ENCODE peak calls at places on chromosomes 16 and 17, in five cellular contexts. X is foreskin fibroblast, L is HFF-Myc, E is heart left ventricle, T is heart right ventricle. O is an unnamed sample.

GRCh38 chr17:42409467-42410351 is 13.3 kb downstream of the CAVIN1 start:
- DNase-seq in T (peak), L (peak), X (peak), E (no peak), O (peak)

GRCh38 chr17:41284546-41284945 is 9.0 kb downstream of the KRTAP9-7 start:
- DNase-seq in L (peak), X (no peak), E (no peak), T (no peak), O (no peak)

GRCh38 chr17:416293-417206 is 63.9 kb upstream of the RPH3AL start:
- DNase-seq in X (no peak), L (no peak), E (no peak), T (no peak), O (no peak)

GRCh38 chr17:80071116-80071980 is 30.0 kb upstream of the GAA start:
- DNase-seq in E (peak), T (peak), X (no peak), L (no peak), O (no peak)

GRCh38 chr17:78532922-78533640 is 44.1 kb downstream of the DNAH17 start:
- DNase-seq in T (no peak), X (no peak), E (no peak), L (no peak), O (peak)

GRCh38 chr16:84973776-84974523 is 37.4 kb downstream of the ZDHHC7 start:
- DNase-seq in X (no peak), L (no peak), E (no peak), T (no peak), O (no peak)

GRCh38 chr16:9567674-9568073 is 476.2 kb downstream of the HAPSTR1 start:
- DNase-seq in T (no peak), L (no peak), X (no peak), E (no peak), O (no peak)

GRCh38 chr17:50271173-50271750 is 3.0 kb upstream of the TMEM92 start:
- DNase-seq in E (no peak), T (no peak), L (no peak), X (no peak), O (no peak)

GRCh38 chr17:63950940-63951907 is 19.1 kb upstream of the CD79B start:
- DNase-seq in T (no peak), L (no peak), E (no peak), X (no peak), O (no peak)

GRCh38 chr17:31538080-31538762 is 146.7 kb downstream of the RAB11FIP4 start:
- DNase-seq in X (no peak), L (no peak), E (no peak), T (no peak), O (no peak)

GRCh38 chr17:76141212-76142043 is at the start of gene FOXJ1:
- DNase-seq in X (peak), L (peak), T (peak), E (peak), O (peak)

GRCh38 chr17:64115871-64116534 is 13.9 kb downstream of the ERN1 start:
- DNase-seq in X (peak), E (no peak), T (no peak), L (no peak), O (peak)

GRCh38 chr17:8799001-8799850 is at the start of gene MFSD6L:
- DNase-seq in T (no peak), L (no peak), E (no peak), X (no peak), O (no peak)

GRCh38 chr16:9151597-9151996 is 60.2 kb downstream of the HAPSTR1 start:
- DNase-seq in X (peak), L (peak), E (no peak), T (no peak), O (no peak)

DNA sequence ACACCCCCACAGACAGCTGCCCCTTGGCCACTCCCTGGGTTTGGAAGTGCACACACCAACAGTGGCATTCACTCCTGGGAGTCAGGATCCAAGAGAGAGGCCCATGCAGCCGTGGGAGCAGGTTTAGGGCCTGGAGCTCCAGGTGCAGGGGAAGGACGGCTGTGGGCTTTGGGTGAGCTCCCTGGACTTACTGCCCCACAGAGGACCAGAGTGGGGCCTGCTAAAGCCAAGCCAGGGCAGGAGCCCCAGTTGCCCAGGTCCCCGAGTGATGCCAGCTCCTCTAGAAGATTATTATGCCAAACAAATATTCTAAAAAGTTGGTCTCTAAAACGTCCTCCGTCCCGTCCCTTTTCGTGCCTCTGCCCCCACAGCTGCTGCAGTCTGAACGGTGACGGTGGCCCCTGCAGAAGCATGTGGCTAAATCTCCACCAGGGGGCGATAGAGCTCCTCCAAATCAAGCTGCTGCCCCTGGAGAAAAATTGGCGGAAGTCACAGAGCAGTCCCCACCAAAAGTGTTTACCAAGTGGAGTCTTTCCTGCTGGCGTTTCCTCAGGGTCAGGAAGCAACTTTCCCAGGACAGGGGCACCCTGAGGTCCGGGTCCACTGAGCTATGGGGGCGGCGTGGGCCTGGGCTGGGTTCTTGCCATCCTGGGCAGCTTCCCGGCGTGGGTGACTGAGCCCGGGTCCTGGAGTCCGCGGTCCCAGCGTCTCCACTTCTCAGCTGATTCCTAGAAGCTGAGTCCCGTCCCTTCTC is 4.2 kb downstream of the ARMC7 start:
- DNase-seq in L (peak), E (peak), X (peak), T (peak), O (peak)
- H3K4me3 ChIP-seq in L (peak), E (peak), X (peak), T (peak), O (peak)

GRCh38 chr16:30399435-30400186 is 4.4 kb downstream of the ZNF48 start:
- DNase-seq in X (no peak), E (no peak), T (no peak), L (no peak), O (no peak)
- H3K4me3 ChIP-seq in X (peak), E (peak), T (peak), L (peak), O (peak)

DNA sequence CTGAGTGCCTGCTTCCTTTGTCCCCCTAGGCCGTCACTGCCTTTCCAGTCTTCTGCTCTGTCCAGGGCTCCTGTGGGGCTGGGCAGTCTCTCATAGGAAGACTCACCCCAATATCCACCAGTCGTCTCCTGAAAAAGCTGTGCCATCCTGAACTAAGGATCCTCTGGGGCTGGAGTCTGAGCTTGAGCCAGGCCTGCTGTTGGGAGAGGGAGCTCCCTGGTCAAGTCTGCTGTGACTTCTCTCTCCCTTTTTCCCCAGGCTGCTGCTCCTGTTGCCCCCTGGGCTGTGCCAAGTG is 973 bp downstream of the MT1H start:
- DNase-seq in T (no peak), L (no peak), X (no peak), E (no peak), O (no peak)
- H3K4me3 ChIP-seq in T (no peak), L (no peak), X (no peak), E (no peak), O (no peak)

GRCh38 chr17:44006581-44007345 is 2.3 kb downstream of the NAGS start:
- DNase-seq in X (peak), L (peak), E (peak), T (peak), O (peak)

GRCh38 chr17:44005865-44006580 is 1.6 kb downstream of the NAGS start:
- DNase-seq in L (no peak), T (no peak), E (peak), X (no peak), O (no peak)

GRCh38 chr17:44010966-44011647 is 3.7 kb downstream of the TMEM101 start:
- DNase-seq in X (peak), L (peak), E (no peak), T (no peak), O (no peak)

GRCh38 chr17:44007346-44008204 is 3.2 kb downstream of the NAGS start:
- DNase-seq in L (no peak), E (no peak), T (peak), X (no peak), O (no peak)

GRCh38 chr17:44008205-44008909 is 3.9 kb downstream of the NAGS start:
- DNase-seq in L (no peak), T (no peak), E (no peak), X (no peak), O (no peak)
- H3K4me3 ChIP-seq in L (peak), T (no peak), E (peak), X (peak), O (peak)

GRCh38 chr16:65124596-65124995 is 2.7 kb upstream of the CDH11 start:
- DNase-seq in X (no peak), T (no peak), L (no peak), E (no peak), O (no peak)
- H3K4me3 ChIP-seq in X (peak), T (no peak), L (peak), E (no peak), O (no peak)

GRCh38 chr16:50155925-50156324 is 2.8 kb downstream of the TENT4B start:
- DNase-seq in E (no peak), T (no peak), L (no peak), X (no peak), O (no peak)
- H3K4me3 ChIP-seq in E (peak), T (peak), L (peak), X (peak), O (no peak)

GRCh38 chr17:1683489-1683888 is 1.2 kb downstream of the PRPF8 start:
- DNase-seq in E (no peak), X (no peak), T (no peak), L (no peak), O (no peak)
- H3K4me3 ChIP-seq in E (peak), X (peak), T (peak), L (peak), O (peak)

DNA sequence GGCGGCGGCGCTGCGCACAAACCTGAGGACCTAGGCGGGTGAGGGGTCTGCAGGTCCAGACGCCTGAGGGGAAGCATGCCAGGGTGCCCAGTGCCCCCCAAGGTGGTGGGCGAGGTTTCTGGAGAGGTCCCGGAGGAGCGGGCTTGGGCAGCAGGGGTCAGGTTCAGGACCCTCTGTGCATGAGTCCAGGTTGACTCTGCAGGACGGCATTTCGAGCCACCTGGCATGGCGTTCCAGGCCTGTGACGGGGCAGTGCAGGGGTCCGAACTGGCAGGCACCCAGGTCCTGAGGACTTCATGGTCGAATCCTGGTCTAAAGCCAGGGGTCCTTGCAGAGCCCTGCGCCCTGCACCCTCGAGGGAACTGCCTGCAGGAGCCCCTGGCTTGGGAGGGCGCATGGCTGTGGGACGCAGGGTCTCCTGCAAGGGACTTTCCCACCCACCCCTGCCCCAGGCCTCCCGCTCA is 3.5 kb downstream of the SLC16A3 start:
- DNase-seq in L (no peak), T (peak), X (no peak), E (no peak), O (no peak)
- H3K4me3 ChIP-seq in L (peak), T (peak), X (peak), E (peak), O (peak)

GRCh38 chr17:82874011-82874835 is 34.4 kb upstream of the ZNF750 start:
- DNase-seq in L (no peak), E (no peak), X (no peak), T (no peak), O (no peak)

GRCh38 chr17:82873521-82873920 is 33.7 kb upstream of the ZNF750 start:
- DNase-seq in L (no peak), T (no peak), X (no peak), E (no peak), O (no peak)

GRCh38 chr17:82876602-82877391 is 37.0 kb upstream of the ZNF750 start:
- DNase-seq in E (no peak), T (peak), X (peak), L (peak), O (no peak)

GRCh38 chr17:82876149-82876548 is 36.3 kb upstream of the ZNF750 start:
- DNase-seq in T (no peak), E (no peak), L (no peak), X (no peak), O (no peak)

GRCh38 chr17:82875418-82875856 is 35.6 kb upstream of the ZNF750 start:
- DNase-seq in X (no peak), E (no peak), T (no peak), L (no peak), O (no peak)
- H3K4me3 ChIP-seq in X (no peak), E (no peak), T (no peak), L (no peak), O (no peak)

O was measured in skeletal muscle cell.